ENCODE peak calls at places on chromosomes 2 and 18, in eight cellular contexts. B is DMS53; J is stimulated activated naive CD8-positive, alpha-beta T cell treated with anti-CD3 and anti-CD28 coated beads, Interleukin-15, Interleukin-2, amounts not matched to agents 100 U/mL and 50 U/mL, for 24 hours; Y is CD8-positive, alpha-beta T cell; V is fibroblast of lung; T is tibial nerve; Q is Panc1; L is stomach. I is an unnamed sample.

GRCh38 chr18:500230-500555 is 308 bp downstream of the COLEC12 start:
- DNase-seq in B (peak), J (no peak), Y (no peak), V (no peak), T (no peak), Q (no peak), L (no peak), I (no peak)

GRCh38 chr2:160493227-160494028 is at the start of gene RBMS1:
- DNase-seq in B (peak), J (peak), Y (peak), V (peak), T (peak), Q (no peak), L (peak), I (peak)

GRCh38 chr18:44715245-44715644 is 34.6 kb downstream of the SETBP1 start:
- DNase-seq in B (no peak), J (no peak), Y (no peak), V (peak), T (no peak), Q (no peak), L (no peak), I (peak)

GRCh38 chr18:5417342-5417741 is 121.8 kb upstream of the ZBTB14 start:
- DNase-seq in B (no peak), J (no peak), Y (no peak), V (peak), T (no peak), Q (no peak), L (no peak), I (no peak)

GRCh38 chr18:11808001-11808855 is 43.0 kb upstream of the CHMP1B start:
- DNase-seq in B (peak), J (no peak), Y (no peak), V (peak), T (no peak), Q (peak), L (no peak), I (peak)

GRCh38 chr18:78813156-78813555 is 166.5 kb upstream of the SALL3 start:
- DNase-seq in B (no peak), J (no peak), Y (no peak), V (no peak), T (no peak), Q (no peak), L (no peak), I (no peak)

GRCh38 chr18:34929336-34929780 is 111.9 kb upstream of the MAPRE2 start:
- DNase-seq in B (peak), J (no peak), Y (no peak), V (peak), T (no peak), Q (peak), L (no peak), I (peak)

GRCh38 chr2:26172189-26172865 is 561 bp upstream of the GAREM2 start:
- DNase-seq in B (peak), J (no peak), Y (no peak), V (no peak), T (no peak), Q (no peak), L (no peak), I (no peak)

GRCh38 chr2:131641414-131642206 is 113.9 kb downstream of the CCDC74A start:
- DNase-seq in B (no peak), J (no peak), Y (no peak), V (peak), T (no peak), Q (no peak), L (no peak), I (no peak)

GRCh38 chr2:237465515-237466227 is 21.4 kb upstream of the MLPH start:
- DNase-seq in B (no peak), J (no peak), Y (no peak), V (peak), T (no peak), Q (no peak), L (no peak), I (peak)

GRCh38 chr2:238285653-238286082 is 2.7 kb downstream of the PER2 start:
- DNase-seq in B (peak), J (no peak), Y (no peak), V (peak), T (peak), Q (no peak), L (peak), I (no peak)

GRCh38 chr2:197356136-197356535 is 45.6 kb upstream of the ANKRD44 start:
- DNase-seq in B (peak), J (no peak), Y (no peak), V (no peak), T (no peak), Q (no peak), L (no peak), I (no peak)

GRCh38 chr2:8145385-8145784 is 536.5 kb upstream of the ID2 start:
- DNase-seq in B (no peak), J (no peak), Y (no peak), V (no peak), T (no peak), Q (no peak), L (no peak), I (no peak)

GRCh38 chr2:27133195-27133875 is 1.1 kb downstream of the PREB start:
- DNase-seq in B (peak), J (peak), Y (peak), V (no peak), T (no peak), Q (no peak), L (no peak), I (no peak)

GRCh38 chr2:28621172-28622100 is 125.6 kb downstream of the PLB1 start:
- DNase-seq in B (peak), J (peak), Y (peak), V (peak), T (peak), Q (peak), L (peak), I (peak)

GRCh38 chr2:30678410-30679137 is 128.7 kb downstream of the CAPN13 start:
- DNase-seq in B (no peak), J (no peak), Y (no peak), V (no peak), T (no peak), Q (no peak), L (peak), I (no peak)

GRCh38 chr2:196159223-196159892 is 12.0 kb downstream of the STK17B start:
- DNase-seq in B (no peak), J (no peak), Y (no peak), V (no peak), T (no peak), Q (no peak), L (no peak), I (no peak)

GRCh38 chr18:13471971-13472628 is 253.5 kb downstream of the LDLRAD4 start:
- DNase-seq in B (no peak), J (no peak), Y (no peak), V (no peak), T (no peak), Q (no peak), L (no peak), I (no peak)

GRCh38 chr18:43077510-43078290 is 37.8 kb downstream of the RIT2 start:
- DNase-seq in B (no peak), J (no peak), Y (no peak), V (no peak), T (no peak), Q (no peak), L (no peak), I (no peak)

GRCh38 chr2:184945824-184946223 is 347.5 kb downstream of the ZNF804A start:
- DNase-seq in B (no peak), J (no peak), Y (no peak), V (no peak), T (no peak), Q (no peak), L (no peak), I (no peak)

GRCh38 chr2:88753833-88754584 is 62.5 kb downstream of the RPIA start:
- DNase-seq in B (peak), J (no peak), Y (peak), V (peak), T (no peak), Q (no peak), L (no peak), I (no peak)

GRCh38 chr2:142937347-142937746 is 59.9 kb downstream of the KYNU start:
- DNase-seq in B (no peak), J (no peak), Y (no peak), V (no peak), T (no peak), Q (no peak), L (no peak), I (no peak)

GRCh38 chr2:132416996-132417395 is 391 bp downstream of the GPR39 start:
- DNase-seq in B (peak), J (no peak), Y (no peak), V (no peak), T (no peak), Q (no peak), L (no peak), I (no peak)

GRCh38 chr2:82650038-82650437 is 1809.0 kb downstream of the SUCLG1 start:
- DNase-seq in B (no peak), J (no peak), Y (no peak), V (peak), T (no peak), Q (no peak), L (no peak), I (peak)

GRCh38 chr2:156182132-156182531 is 150.4 kb downstream of the NR4A2 start:
- DNase-seq in B (peak), J (no peak), Y (no peak), V (no peak), T (no peak), Q (no peak), L (peak), I (no peak)

GRCh38 chr2:86480105-86480504 is 38.9 kb downstream of the KDM3A start:
- DNase-seq in B (peak), J (no peak), Y (no peak), V (no peak), T (no peak), Q (no peak), L (peak), I (no peak)

GRCh38 chr18:31230495-31230894 is 67.8 kb upstream of the DSC1 start:
- DNase-seq in B (peak), J (no peak), Y (no peak), V (no peak), T (no peak), Q (no peak), L (no peak), I (no peak)

GRCh38 chr2:145593991-145594702 is 1074.2 kb upstream of the ZEB2 start:
- DNase-seq in B (peak), J (no peak), Y (no peak), V (peak), T (no peak), Q (no peak), L (no peak), I (peak)

GRCh38 chr2:113826346-113827285 is 63.3 kb upstream of the ACTR3 start:
- DNase-seq in B (no peak), J (no peak), Y (no peak), V (no peak), T (no peak), Q (no peak), L (no peak), I (no peak)

GRCh38 chr2:30226144-30227032 is 4.9 kb upstream of the LBH start:
- DNase-seq in B (no peak), J (peak), Y (no peak), V (no peak), T (no peak), Q (no peak), L (no peak), I (no peak)

GRCh38 chr2:10985260-10985659 is 73.5 kb downstream of the KCNF1 start:
- DNase-seq in B (no peak), J (no peak), Y (no peak), V (peak), T (no peak), Q (no peak), L (no peak), I (no peak)

GRCh38 chr2:45681675-45682074 is 30.2 kb downstream of the PRKCE start:
- DNase-seq in B (peak), J (no peak), Y (no peak), V (peak), T (no peak), Q (peak), L (peak), I (peak)

GRCh38 chr2:27860111-27860510 is 30.1 kb downstream of the RBKS start:
- DNase-seq in B (no peak), J (no peak), Y (no peak), V (peak), T (no peak), Q (peak), L (no peak), I (peak)

GRCh38 chr2:205734436-205734835 is 52.1 kb downstream of the NRP2 start:
- DNase-seq in B (peak), J (no peak), Y (no peak), V (peak), T (no peak), Q (no peak), L (no peak), I (peak)

GRCh38 chr2:61750624-61751023 is 103.2 kb downstream of the FAM161A start:
- DNase-seq in B (no peak), J (no peak), Y (no peak), V (peak), T (no peak), Q (no peak), L (no peak), I (no peak)

GRCh38 chr2:88600038-88600465 is 27.2 kb downstream of the EIF2AK3 start:
- DNase-seq in B (peak), J (peak), Y (peak), V (peak), T (no peak), Q (peak), L (peak), I (peak)

GRCh38 chr2:45640575-45640974 is 10.9 kb upstream of the PRKCE start:
- DNase-seq in B (no peak), J (no peak), Y (no peak), V (no peak), T (no peak), Q (no peak), L (no peak), I (no peak)

GRCh38 chr2:235639387-235639786 is 145.5 kb downstream of the AGAP1 start:
- DNase-seq in B (peak), J (no peak), Y (no peak), V (peak), T (peak), Q (no peak), L (no peak), I (peak)

GRCh38 chr2:86249843-86250402 is 50.7 kb downstream of the MRPL35 start:
- DNase-seq in B (peak), J (no peak), Y (no peak), V (no peak), T (no peak), Q (peak), L (peak), I (no peak)